ENCODE peak calls at places on chromosomes 5 and 9, in nine cellular contexts. H is fibroblast of lung, Q is body of pancreas, X is thyroid gland, O is stomach, N is brain microvascular endothelial cell, Y is choroid plexus epithelial cell, J is mammary epithelial cell, C is A549. P is an unnamed sample.

GRCh38 chr9:98775831-98776441 is 20.4 kb downstream of the ANKS6 start:
- DNase-seq in H (peak), Q (no peak), X (peak), O (no peak), N (peak), Y (peak), J (peak), C (peak), P (peak)

GRCh38 chr5:132483101-132483500 is 7.5 kb downstream of the IRF1 start:
- DNase-seq in H (no peak), Q (no peak), X (no peak), O (peak), N (no peak), Y (no peak), J (no peak), C (no peak), P (no peak)

GRCh38 chr9:120890415-120891254 is 13.6 kb upstream of the PHF19 start:
- DNase-seq in H (no peak), Q (no peak), X (no peak), O (no peak), N (no peak), Y (no peak), J (no peak), C (no peak), P (peak)

GRCh38 chr9:123669355-123669754 is 260.6 kb downstream of the DENND1A start:
- DNase-seq in H (no peak), Q (no peak), X (peak), O (no peak), N (no peak), Y (no peak), J (no peak), C (no peak), P (no peak)

GRCh38 chr5:91864902-91865420 is 481.8 kb upstream of the ARRDC3 start:
- DNase-seq in H (no peak), Q (no peak), X (no peak), O (no peak), N (no peak), Y (peak), J (no peak), C (no peak), P (no peak)

GRCh38 chr9:37747271-37747753 is 6.3 kb upstream of the TRMT10B start:
- DNase-seq in H (peak), Q (peak), X (peak), O (peak), N (peak), Y (peak), J (peak), C (peak), P (peak)

GRCh38 chr9:23824241-23825142 is 1.5 kb downstream of the ELAVL2 start:
- DNase-seq in H (peak), Q (no peak), X (peak), O (no peak), N (no peak), Y (no peak), J (peak), C (no peak), P (no peak)

GRCh38 chr5:156914371-156914737 is 48.7 kb downstream of the TIMD4 start:
- DNase-seq in H (no peak), Q (no peak), X (no peak), O (no peak), N (no peak), Y (no peak), J (no peak), C (no peak), P (no peak)

GRCh38 chr5:137735531-137736284 is at the start of gene KLHL3:
- DNase-seq in H (peak), Q (peak), X (peak), O (peak), N (peak), Y (peak), J (peak), C (no peak), P (peak)

GRCh38 chr9:5543875-5544702 is 33.8 kb downstream of the PDCD1LG2 start:
- DNase-seq in H (no peak), Q (no peak), X (no peak), O (no peak), N (no peak), Y (no peak), J (no peak), C (no peak), P (no peak)

GRCh38 chr5:40486437-40487270 is 193.1 kb upstream of the PTGER4 start:
- DNase-seq in H (peak), Q (no peak), X (no peak), O (no peak), N (no peak), Y (peak), J (peak), C (no peak), P (peak)

GRCh38 chr9:35611230-35611797 is 6.3 kb downstream of the TESK1 start:
- DNase-seq in H (peak), Q (peak), X (peak), O (peak), N (peak), Y (peak), J (peak), C (peak), P (peak)

GRCh38 chr9:95773061-95773433 is 102.4 kb upstream of the ERCC6L2 start:
- DNase-seq in H (peak), Q (no peak), X (no peak), O (no peak), N (no peak), Y (peak), J (no peak), C (no peak), P (no peak)

GRCh38 chr5:9058666-9059065 is 487.2 kb downstream of the SEMA5A start:
- DNase-seq in H (peak), Q (no peak), X (no peak), O (no peak), N (peak), Y (peak), J (no peak), C (no peak), P (no peak)

GRCh38 chr9:12723409-12724028 is 30.3 kb downstream of the TYRP1 start:
- DNase-seq in H (no peak), Q (no peak), X (no peak), O (no peak), N (no peak), Y (peak), J (peak), C (no peak), P (no peak)

GRCh38 chr5:132272341-132273210 is 15.1 kb downstream of the PDLIM4 start:
- DNase-seq in H (no peak), Q (peak), X (peak), O (peak), N (peak), Y (peak), J (no peak), C (peak), P (peak)

GRCh38 chr5:10469253-10470030 is 27.8 kb downstream of the ROPN1L start:
- DNase-seq in H (peak), Q (no peak), X (no peak), O (no peak), N (peak), Y (no peak), J (no peak), C (no peak), P (no peak)

GRCh38 chr5:119336262-119336661 is 19.6 kb upstream of the TNFAIP8 start:
- DNase-seq in H (no peak), Q (no peak), X (no peak), O (no peak), N (no peak), Y (no peak), J (no peak), C (no peak), P (peak)

GRCh38 chr9:93076792-93077128 is 18.3 kb downstream of the SUSD3 start:
- DNase-seq in H (no peak), Q (no peak), X (no peak), O (no peak), N (no peak), Y (no peak), J (no peak), C (no peak), P (no peak)

GRCh38 chr5:136006164-136006563 is 22.6 kb upstream of the TGFBI start:
- DNase-seq in H (peak), Q (no peak), X (no peak), O (no peak), N (peak), Y (peak), J (no peak), C (no peak), P (no peak)

GRCh38 chr5:67941750-67942450 is 273.7 kb upstream of the PIK3R1 start:
- DNase-seq in H (peak), Q (no peak), X (no peak), O (no peak), N (no peak), Y (peak), J (peak), C (no peak), P (no peak)

GRCh38 chr5:57410374-57411320 is 72.0 kb downstream of the ACTBL2 start:
- DNase-seq in H (no peak), Q (no peak), X (no peak), O (no peak), N (no peak), Y (no peak), J (no peak), C (no peak), P (no peak)

GRCh38 chr5:131466171-131466766 is 168.8 kb downstream of the RAPGEF6 start:
- DNase-seq in H (peak), Q (no peak), X (no peak), O (no peak), N (peak), Y (peak), J (peak), C (no peak), P (no peak)

GRCh38 chr9:132645711-132646110 is 24.1 kb downstream of the DDX31 start:
- DNase-seq in H (no peak), Q (no peak), X (no peak), O (no peak), N (no peak), Y (no peak), J (no peak), C (no peak), P (no peak)

GRCh38 chr5:1519631-1520141 is 4.1 kb downstream of the LPCAT1 start:
- DNase-seq in H (no peak), Q (peak), X (no peak), O (no peak), N (no peak), Y (no peak), J (no peak), C (no peak), P (no peak)

GRCh38 chr5:23035555-23036090 is 182.5 kb upstream of the CDH12 start:
- DNase-seq in H (no peak), Q (no peak), X (no peak), O (no peak), N (no peak), Y (no peak), J (no peak), C (no peak), P (no peak)

GRCh38 chr9:15834541-15834940 is 281.7 kb downstream of the CCDC171 start:
- DNase-seq in H (peak), Q (peak), X (no peak), O (peak), N (peak), Y (peak), J (no peak), C (no peak), P (peak)

GRCh38 chr5:78586251-78586650 is 62.3 kb downstream of the LHFPL2 start:
- DNase-seq in H (peak), Q (no peak), X (no peak), O (no peak), N (peak), Y (peak), J (peak), C (no peak), P (peak)

GRCh38 chr5:96175090-96175489 is 213.4 kb upstream of the ELL2 start:
- DNase-seq in H (no peak), Q (no peak), X (no peak), O (no peak), N (no peak), Y (no peak), J (peak), C (peak), P (peak)

GRCh38 chr9:91160181-91160580 is 201.5 kb downstream of the AUH start:
- DNase-seq in H (no peak), Q (no peak), X (no peak), O (no peak), N (no peak), Y (no peak), J (no peak), C (no peak), P (no peak)
- H3K4me3 ChIP-seq in H (no peak), Q (no peak), X (no peak), O (peak), N (no peak), Y (no peak), J (no peak), C (no peak), P (no peak)

DNA sequence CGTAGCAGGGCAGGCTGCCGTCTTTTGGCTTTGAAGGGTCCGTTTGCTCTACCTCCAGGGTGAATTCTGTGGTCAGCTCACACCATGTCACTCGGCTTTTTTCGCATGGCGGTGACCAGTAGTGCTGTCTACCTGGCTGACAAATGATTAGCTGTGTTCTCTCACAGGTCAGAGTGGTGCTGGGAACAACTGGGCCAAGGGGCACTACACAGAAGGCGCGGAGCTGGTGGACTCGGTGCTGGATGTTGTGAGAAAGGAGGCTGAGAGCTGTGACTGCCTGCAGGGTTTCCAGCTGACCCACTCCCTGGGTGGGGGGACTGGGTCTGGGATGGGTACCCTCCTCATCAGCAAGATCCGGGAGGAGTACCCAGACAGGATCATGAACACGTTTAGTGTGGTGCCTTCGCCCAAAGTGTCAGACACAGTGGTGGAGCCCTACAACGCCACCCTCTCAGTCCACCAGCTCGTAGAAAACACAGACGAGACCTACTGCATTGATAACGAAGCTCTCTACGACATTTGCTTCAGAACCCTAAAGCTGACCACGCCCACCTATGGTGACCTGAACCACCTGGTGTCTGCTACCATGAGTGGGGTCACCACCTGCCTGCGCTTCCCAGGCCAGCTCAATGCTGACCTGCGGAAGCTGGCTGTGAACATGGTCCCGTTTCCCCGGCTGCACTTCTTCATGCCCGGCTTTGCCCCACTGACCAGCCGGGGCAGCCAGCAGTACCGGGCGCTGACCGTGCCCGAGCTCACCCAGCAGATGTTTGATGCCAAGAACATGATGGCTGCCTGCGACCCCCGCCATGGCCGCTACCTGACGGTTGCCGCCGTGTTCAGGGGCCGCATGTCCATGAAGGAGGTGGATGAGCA is 1.5 kb downstream of the TUBB4B start:
- DNase-seq in H (no peak), Q (no peak), X (no peak), O (no peak), N (no peak), Y (no peak), J (no peak), C (no peak), P (no peak)
- H3K4me3 ChIP-seq in H (peak), Q (peak), X (peak), O (peak), N (peak), Y (peak), J (peak), C (peak), P (peak)

GRCh38 chr5:39100851-39101396 is 26.7 kb upstream of the RICTOR start:
- DNase-seq in H (peak), Q (no peak), X (no peak), O (no peak), N (peak), Y (peak), J (peak), C (peak), P (no peak)
- H3K4me3 ChIP-seq in H (no peak), Q (no peak), X (no peak), O (no peak), N (no peak), Y (no peak), J (no peak), C (no peak), P (no peak)

DNA sequence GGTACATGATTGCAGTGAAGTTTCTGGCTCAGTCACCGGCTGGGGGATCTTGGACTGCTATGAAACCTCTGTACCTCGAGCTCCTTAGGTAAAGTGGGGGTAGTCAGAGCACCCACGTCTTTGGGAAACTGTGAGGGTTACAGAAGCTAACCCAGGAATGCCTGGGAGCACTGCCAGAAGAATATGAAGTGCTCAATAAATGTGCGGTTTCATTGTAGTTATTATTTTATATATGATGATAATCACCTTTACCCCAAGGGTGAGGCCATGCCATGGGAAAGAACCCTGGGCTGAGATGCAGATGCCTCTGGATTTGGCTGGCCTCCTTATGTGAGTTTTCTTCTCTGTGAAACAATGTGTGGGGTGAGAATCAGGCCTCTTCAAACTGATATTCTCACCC is 3.7 kb downstream of the NPR3 start:
- DNase-seq in H (peak), Q (no peak), X (no peak), O (no peak), N (no peak), Y (peak), J (no peak), C (no peak), P (no peak)
- H3K4me3 ChIP-seq in H (peak), Q (no peak), X (no peak), O (no peak), N (no peak), Y (no peak), J (no peak), C (no peak), P (no peak)

GRCh38 chr5:107765685-107766063 is 94.9 kb upstream of the EFNA5 start:
- DNase-seq in H (no peak), Q (no peak), X (peak), O (no peak), N (no peak), Y (no peak), J (no peak), C (no peak), P (no peak)
- H3K4me3 ChIP-seq in H (no peak), Q (no peak), X (no peak), O (no peak), N (no peak), Y (no peak), J (no peak), C (no peak), P (no peak)

DNA sequence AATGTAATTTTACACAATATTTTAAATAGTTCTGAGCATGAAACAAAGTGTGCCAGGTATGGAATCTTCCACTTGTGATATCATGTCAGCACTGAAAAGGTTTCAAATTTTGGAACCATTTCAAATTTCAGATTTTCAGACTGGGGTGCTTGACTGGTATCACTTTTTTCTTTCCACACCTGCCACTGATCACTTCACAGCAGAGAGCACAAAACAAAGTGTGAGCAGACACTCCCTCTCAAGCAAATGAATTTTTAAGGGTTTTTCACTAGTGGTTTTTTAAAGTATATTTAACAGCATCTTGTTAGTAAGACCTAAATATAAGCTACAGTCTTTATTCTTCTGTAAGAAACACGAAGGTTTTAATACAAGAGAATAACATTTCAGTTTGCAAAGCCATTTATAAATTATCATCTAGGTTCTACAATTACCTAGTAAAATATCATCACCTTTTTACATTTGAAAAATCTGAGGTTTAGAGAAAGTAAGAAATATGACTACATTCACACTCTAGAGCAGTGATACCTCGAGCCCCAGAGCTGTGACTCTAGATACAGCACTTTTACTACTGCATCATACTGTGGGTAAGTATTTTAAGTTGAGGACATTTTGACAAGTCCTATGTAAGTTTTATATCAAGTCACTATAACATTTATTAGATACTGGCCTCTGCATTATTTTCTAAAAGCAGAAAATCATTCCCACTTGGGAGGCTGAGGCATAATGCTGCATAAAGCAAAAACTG is 14.6 kb downstream of the GOLPH3 start:
- DNase-seq in H (no peak), Q (no peak), X (no peak), O (no peak), N (no peak), Y (no peak), J (no peak), C (no peak), P (no peak)
- H3K4me3 ChIP-seq in H (no peak), Q (no peak), X (no peak), O (no peak), N (no peak), Y (no peak), J (no peak), C (no peak), P (no peak)

GRCh38 chr5:150164211-150164610 is 2.4 kb upstream of the CDX1 start:
- DNase-seq in H (no peak), Q (no peak), X (no peak), O (no peak), N (no peak), Y (no peak), J (no peak), C (no peak), P (no peak)

GRCh38 chr5:150164640-150165039 is 1.9 kb upstream of the CDX1 start:
- DNase-seq in H (no peak), Q (no peak), X (no peak), O (no peak), N (no peak), Y (peak), J (no peak), C (no peak), P (no peak)

GRCh38 chr5:150167908-150168307 is 1.3 kb downstream of the CDX1 start:
- DNase-seq in H (no peak), Q (no peak), X (no peak), O (no peak), N (no peak), Y (no peak), J (no peak), C (no peak), P (no peak)

GRCh38 chr5:150167163-150167798 is 703 bp downstream of the CDX1 start:
- DNase-seq in H (no peak), Q (no peak), X (no peak), O (no peak), N (no peak), Y (no peak), J (no peak), C (no peak), P (no peak)

GRCh38 chr5:150166193-150167162 is at the start of gene CDX1:
- DNase-seq in H (no peak), Q (no peak), X (no peak), O (no peak), N (no peak), Y (no peak), J (no peak), C (no peak), P (no peak)
- H3K4me3 ChIP-seq in H (no peak), Q (no peak), X (no peak), O (no peak), N (no peak), Y (no peak), J (no peak), C (no peak), P (no peak)

GRCh38 chr9:101438523-101438922 is 2.9 kb upstream of the ALDOB start:
- DNase-seq in H (no peak), Q (no peak), X (no peak), O (no peak), N (no peak), Y (no peak), J (no peak), C (no peak), P (no peak)
- H3K4me3 ChIP-seq in H (no peak), Q (no peak), X (no peak), O (no peak), N (no peak), Y (no peak), J (no peak), C (no peak), P (no peak)